ENCODE peak calls at places on chromosome 13, in five cellular contexts. I, X, P, R and Q are unnamed samples.

GRCh38 chr13:107860284-107860683 is 355.1 kb downstream of the LIG4 start:
- DNase-seq in I (no peak), X (no peak), P (no peak), R (no peak), Q (no peak)

GRCh38 chr13:79802389-79803140 is 321.6 kb downstream of the NDFIP2 start:
- DNase-seq in I (no peak), X (no peak), P (no peak), R (no peak), Q (no peak)

GRCh38 chr13:110565296-110565695 is 3.8 kb upstream of the RAB20 start:
- DNase-seq in I (no peak), X (no peak), P (no peak), R (no peak), Q (no peak)

GRCh38 chr13:63120883-63121282 is 1705.2 kb upstream of the PCDH20 start:
- DNase-seq in I (no peak), X (no peak), P (no peak), R (no peak), Q (no peak)

GRCh38 chr13:42924290-42924803 is 67.7 kb downstream of the EPSTI1 start:
- DNase-seq in I (no peak), X (no peak), P (no peak), R (no peak), Q (no peak)

GRCh38 chr13:78960881-78961280 is 301.9 kb upstream of the OBI1 start:
- DNase-seq in I (no peak), X (no peak), P (no peak), R (no peak), Q (no peak)

GRCh38 chr13:108044929-108045328 is 170.4 kb downstream of the LIG4 start:
- DNase-seq in I (no peak), X (no peak), P (no peak), R (no peak), Q (peak; percentile 11)

GRCh38 chr13:41670873-41671443 is 213.6 kb downstream of the RGCC start:
- DNase-seq in I (no peak), X (no peak), P (no peak), R (no peak), Q (no peak)

GRCh38 chr13:43558312-43558711 is 228.5 kb downstream of the ENOX1 start:
- DNase-seq in I (no peak), X (no peak), P (no peak), R (no peak), Q (no peak)

GRCh38 chr13:30757026-30757425 is 21.7 kb downstream of the ALOX5AP start:
- DNase-seq in I (no peak), X (no peak), P (peak; percentile 40), R (no peak), Q (no peak)

GRCh38 chr13:36414461-36414860 is 17.8 kb upstream of the CCNA1 start:
- DNase-seq in I (no peak), X (no peak), P (no peak), R (no peak), Q (no peak)

GRCh38 chr13:91632071-91632470 is 233.7 kb downstream of the GPC5 start:
- DNase-seq in I (no peak), X (no peak), P (no peak), R (no peak), Q (no peak)

GRCh38 chr13:41505209-41505835 is 48.0 kb downstream of the RGCC start:
- DNase-seq in I (peak; percentile 80), X (no peak), P (peak; percentile 86), R (no peak), Q (no peak)

GRCh38 chr13:110107568-110108347 is 199.2 kb downstream of the COL4A1 start:
- DNase-seq in I (no peak), X (no peak), P (peak; percentile 24), R (no peak), Q (peak; percentile 61)

GRCh38 chr13:27973956-27974662 is 5.0 kb upstream of the CDX2 start:
- DNase-seq in I (no peak), X (no peak), P (no peak), R (no peak), Q (no peak)

GRCh38 chr13:51849145-51850101 is 4.4 kb upstream of the TMEM272 start:
- DNase-seq in I (no peak), X (no peak), P (peak; percentile 25), R (no peak), Q (peak; percentile 76)

GRCh38 chr13:46894534-46894906 is 2.3 kb downstream of the HTR2A start:
- DNase-seq in I (no peak), X (no peak), P (peak; percentile 15), R (no peak), Q (no peak)

GRCh38 chr13:112229445-112229844 is 146.7 kb upstream of the SPACA7 start:
- DNase-seq in I (no peak), X (no peak), P (no peak), R (no peak), Q (no peak)

GRCh38 chr13:110610955-110611595 is 4.3 kb upstream of the NAXD start:
- DNase-seq in I (no peak), X (no peak), P (no peak), R (no peak), Q (no peak)

GRCh38 chr13:40777166-40777956 is 6.4 kb upstream of the MRPS31 start:
- DNase-seq in I (peak; percentile 47), X (no peak), P (peak; percentile 72), R (peak; percentile 70), Q (peak; percentile 66)

GRCh38 chr13:100506600-100507422 is 81.8 kb downstream of the GGACT start:
- DNase-seq in I (no peak), X (no peak), P (no peak), R (no peak), Q (no peak)

GRCh38 chr13:79631260-79631659 is 150.3 kb downstream of the NDFIP2 start:
- DNase-seq in I (peak; percentile 97), X (no peak), P (peak; percentile 79), R (peak; percentile 59), Q (no peak)

GRCh38 chr13:46675016-46675415 is 121.9 kb downstream of the ESD start:
- DNase-seq in I (no peak), X (no peak), P (no peak), R (no peak), Q (no peak)

GRCh38 chr13:23688336-23688735 is 118.1 kb downstream of the TNFRSF19 start:
- DNase-seq in I (no peak), X (no peak), P (no peak), R (no peak), Q (no peak)

GRCh38 chr13:107031691-107032090 is 463.8 kb upstream of the ARGLU1 start:
- DNase-seq in I (no peak), X (no peak), P (no peak), R (no peak), Q (no peak)

GRCh38 chr13:83883061-83883523 is 818 bp upstream of the SLITRK1 start:
- DNase-seq in I (no peak), X (no peak), P (no peak), R (no peak), Q (peak; percentile 58)

GRCh38 chr13:43846496-43846895 is 33.0 kb downstream of the CCDC122 start:
- DNase-seq in I (no peak), X (no peak), P (peak; percentile 92), R (no peak), Q (no peak)

GRCh38 chr13:113129921-113130750 is 7.5 kb downstream of the F10 start:
- DNase-seq in I (no peak), X (peak; percentile 40), P (peak; percentile 75), R (no peak), Q (no peak)

GRCh38 chr13:68905186-68905585 is 1202.4 kb upstream of the ATXN8OS start:
- DNase-seq in I (no peak), X (no peak), P (no peak), R (no peak), Q (no peak)

GRCh38 chr13:100625447-100625846 is 36.9 kb upstream of the GGACT start:
- DNase-seq in I (no peak), X (no peak), P (no peak), R (no peak), Q (no peak)

GRCh38 chr13:106477303-106477702 is 58.2 kb downstream of the EFNB2 start:
- DNase-seq in I (no peak), X (no peak), P (no peak), R (no peak), Q (no peak)

GRCh38 chr13:95180513-95181245 is 120.6 kb downstream of the ABCC4 start:
- DNase-seq in I (no peak), X (no peak), P (no peak), R (peak; percentile 40), Q (no peak)

GRCh38 chr13:41985788-41986508 is 25.0 kb upstream of the VWA8 start:
- DNase-seq in I (peak; percentile 54), X (no peak), P (no peak), R (no peak), Q (no peak)

GRCh38 chr13:29260684-29261083 is 334.8 kb downstream of the SLC7A1 start:
- DNase-seq in I (no peak), X (no peak), P (no peak), R (peak; percentile 23), Q (no peak)
- TF ChIP-seq CTCF in I (no peak), X (no peak), P (no peak), R (peak; percentile 39), Q (peak; percentile 17)

GRCh38 chr13:114154476-114154875 is 22.1 kb upstream of the RASA3 start:
- DNase-seq in I (no peak), X (peak; percentile 36), P (no peak), R (no peak), Q (no peak)
- H3K4me1 ChIP-seq in I (peaks cover 14% of the 10 kb centered on the region), X (peaks cover 19% of the 10 kb centered on the region), P (no peaks in the 10 kb centered on the region), R (no peaks in the 10 kb centered on the region), Q (peaks cover 6% of the 10 kb centered on the region)

GRCh38 chr13:26132756-26133155 is 80.9 kb upstream of the SHISA2 start:
- DNase-seq in I (peak; percentile 3), X (no peak), P (peak; percentile 27), R (no peak), Q (peak; percentile 10)
- TF ChIP-seq CTCF in I (peak; percentile 49), X (no peak), P (peak; percentile 30), R (peak; percentile 43), Q (peak; percentile 48)

GRCh38 chr13:98487016-98487415 is 89.9 kb downstream of the STK24 start:
- DNase-seq in I (no peak), X (no peak), P (no peak), R (no peak), Q (no peak)

GRCh38 chr13:98485561-98485960 is 91.3 kb downstream of the STK24 start:
- DNase-seq in I (no peak), X (no peak), P (no peak), R (no peak), Q (no peak)

GRCh38 chr13:98488736-98489135 is 88.2 kb downstream of the STK24 start:
- DNase-seq in I (no peak), X (no peak), P (no peak), R (no peak), Q (no peak)

GRCh38 chr13:98486412-98486811 is 90.5 kb downstream of the STK24 start:
- DNase-seq in I (no peak), X (no peak), P (no peak), R (no peak), Q (no peak)

DNA sequence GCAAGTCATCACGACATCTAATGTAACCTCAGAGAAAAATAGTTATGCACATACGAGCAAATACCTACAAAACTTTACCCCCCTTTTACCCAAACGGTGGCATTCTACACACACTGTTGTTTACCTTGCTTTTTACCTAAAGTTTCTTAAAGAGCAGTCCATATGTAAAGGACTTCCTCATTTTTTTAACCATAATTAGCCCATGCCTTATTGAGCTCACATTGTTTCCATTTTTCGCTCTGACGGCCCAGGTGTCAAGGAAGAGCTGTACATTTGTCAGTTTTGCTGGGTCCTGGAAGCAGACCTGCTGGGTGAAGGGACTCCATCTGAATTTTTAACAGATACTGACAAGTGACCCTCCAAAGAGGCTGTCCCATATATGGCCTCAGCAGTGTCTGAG is 89.4 kb downstream of the STK24 start:
- DNase-seq in I (no peak), X (no peak), P (no peak), R (no peak), Q (no peak)
- H3K4me1 ChIP-seq in I (peaks cover 36% of the 10 kb centered on the region), X (peaks cover 62% of the 10 kb centered on the region), P (peaks cover 71% of the 10 kb centered on the region), R (peaks cover 45% of the 10 kb centered on the region), Q (peaks cover 73% of the 10 kb centered on the region)